ENCODE peak calls at places on chromosomes 11 and 22, in ten cellular contexts. F is GM18507; V is GM23248; N is NCI-H1436; Z is hepatocyte; T is C1 segment of cervical spinal cord; Q is NCI-H2029; Y is nucleus accumbens; P is activated CD4-positive, alpha-beta T cell treated with anti-CD3 and anti-CD28 coated beads, Interleukin-2, amount 50 U/mL, for 48 hours; G is T-helper 1 cell. E is an unnamed sample.

GRCh38 chr11:110123003-110123402 is 29.8 kb downstream of the ZC3H12C start:
- DNase-seq in F (no peak), V (peak), N (no peak), Z (no peak), T (no peak), Q (no peak), Y (no peak), P (no peak), G (no peak), E (no peak)

GRCh38 chr22:28051787-28052356 is 132.8 kb upstream of the PITPNB start:
- DNase-seq in F (no peak), V (peak), N (peak), Z (peak), T (no peak), Q (no peak), Y (peak), P (peak), G (peak), E (peak)

GRCh38 chr11:123431619-123432018 is 1.6 kb downstream of the GRAMD1B start:
- DNase-seq in F (no peak), V (peak), N (no peak), Z (no peak), T (no peak), Q (peak), Y (no peak), P (no peak), G (peak), E (no peak)

GRCh38 chr11:119423459-119424254 is 685 bp upstream of the THY1 start:
- DNase-seq in F (no peak), V (no peak), N (no peak), Z (no peak), T (no peak), Q (no peak), Y (no peak), P (no peak), G (no peak), E (no peak)

GRCh38 chr11:128728767-128729587 is 35.1 kb downstream of the FLI1 start:
- DNase-seq in F (no peak), V (no peak), N (no peak), Z (no peak), T (no peak), Q (no peak), Y (no peak), P (no peak), G (peak), E (no peak)

GRCh38 chr11:134759855-134760254 is 347.8 kb upstream of the B3GAT1 start:
- DNase-seq in F (no peak), V (no peak), N (no peak), Z (no peak), T (no peak), Q (no peak), Y (no peak), P (no peak), G (no peak), E (no peak)

GRCh38 chr22:25202290-25202921 is 2.7 kb downstream of the CRYBB3 start:
- DNase-seq in F (peak), V (peak), N (peak), Z (peak), T (no peak), Q (no peak), Y (peak), P (peak), G (peak), E (peak)

GRCh38 chr11:121514401-121514981 is 61.7 kb upstream of the SORL1-AS1 start:
- DNase-seq in F (no peak), V (no peak), N (peak), Z (no peak), T (no peak), Q (peak), Y (no peak), P (no peak), G (no peak), E (peak)

GRCh38 chr22:38124236-38124974 is 13.9 kb upstream of the BAIAP2L2 start:
- DNase-seq in F (no peak), V (no peak), N (no peak), Z (no peak), T (no peak), Q (no peak), Y (no peak), P (no peak), G (no peak), E (no peak)

GRCh38 chr11:34192481-34193401 is 87.3 kb downstream of the NAT10 start:
- DNase-seq in F (no peak), V (peak), N (no peak), Z (peak), T (peak), Q (no peak), Y (peak), P (no peak), G (no peak), E (no peak)